ENCODE peak calls at places on chromosomes 3 and 15, in six cellular contexts. X is osteocyte, E is cardiac fibroblast, U is AG09309, J is HL-60, I is cardiac muscle cell. K is an unnamed sample.

GRCh38 chr3:196518999-196519737 is 4.0 kb upstream of the SMCO1 start:
- DNase-seq in X (no peak), E (peak), U (no peak), J (peak), I (peak), K (peak)

GRCh38 chr3:157447026-157447694 is 10.5 kb downstream of the PTX3 start:
- DNase-seq in X (no peak), E (peak), U (no peak), J (no peak), I (no peak), K (no peak)

GRCh38 chr15:31306426-31307269 is 20.0 kb upstream of the KLF13 start:
- DNase-seq in X (peak), E (peak), U (no peak), J (no peak), I (no peak), K (no peak)

GRCh38 chr3:39133093-39133490 is 20.3 kb downstream of the CSRNP1 start:
- DNase-seq in X (no peak), E (no peak), U (no peak), J (no peak), I (no peak), K (no peak)

GRCh38 chr3:135056733-135057310 is 261.8 kb downstream of the EPHB1 start:
- DNase-seq in X (peak), E (no peak), U (no peak), J (no peak), I (no peak), K (no peak)

GRCh38 chr3:21062724-21063436 is 688.1 kb downstream of the ZNF385D start:
- DNase-seq in X (no peak), E (no peak), U (peak), J (no peak), I (no peak), K (no peak)

GRCh38 chr3:185822221-185822956 is 2.5 kb downstream of the IGF2BP2 start:
- DNase-seq in X (no peak), E (peak), U (no peak), J (no peak), I (no peak), K (no peak)

GRCh38 chr15:99369250-99369649 is 118.0 kb downstream of the LRRC28 start:
- DNase-seq in X (no peak), E (no peak), U (no peak), J (no peak), I (no peak), K (no peak)

GRCh38 chr3:54427951-54428871 is 305.9 kb downstream of the CACNA2D3 start:
- DNase-seq in X (no peak), E (peak), U (peak), J (peak), I (peak), K (no peak)

GRCh38 chr15:86611392-86612040 is 531.8 kb downstream of the AGBL1 start:
- DNase-seq in X (no peak), E (no peak), U (no peak), J (no peak), I (no peak), K (no peak)

GRCh38 chr3:50625131-50625878 is 8.4 kb downstream of the MAPKAPK3 start:
- DNase-seq in X (no peak), E (no peak), U (no peak), J (no peak), I (no peak), K (no peak)

GRCh38 chr15:101583284-101583683 is 68.9 kb downstream of the TM2D3 start:
- DNase-seq in X (no peak), E (no peak), U (no peak), J (no peak), I (no peak), K (no peak)

GRCh38 chr3:195717416-195717815 is 3.4 kb upstream of the MUC20 start:
- DNase-seq in X (no peak), E (no peak), U (no peak), J (no peak), I (no peak), K (no peak)

GRCh38 chr15:28977377-28978010 is 91.7 kb downstream of the APBA2 start:
- DNase-seq in X (peak), E (peak), U (peak), J (no peak), I (no peak), K (no peak)

GRCh38 chr3:194838236-194838635 is 152.6 kb downstream of the FAM43A start:
- DNase-seq in X (no peak), E (no peak), U (no peak), J (no peak), I (no peak), K (no peak)

GRCh38 chr3:150063237-150063636 is 92.5 kb upstream of the PFN2 start:
- DNase-seq in X (no peak), E (no peak), U (no peak), J (no peak), I (no peak), K (no peak)

GRCh38 chr15:98428253-98428989 is 219.9 kb upstream of the IGF1R start:
- DNase-seq in X (peak), E (peak), U (peak), J (no peak), I (peak), K (peak)

GRCh38 chr3:127377801-127378442 is 90.1 kb upstream of the PRR20G start:
- DNase-seq in X (peak), E (no peak), U (no peak), J (no peak), I (no peak), K (no peak)

GRCh38 chr3:4734454-4734853 is 241.3 kb downstream of the ITPR1 start:
- DNase-seq in X (no peak), E (no peak), U (no peak), J (no peak), I (no peak), K (no peak)

GRCh38 chr15:77526582-77527163 is 106.0 kb downstream of the HMG20A start:
- DNase-seq in X (no peak), E (no peak), U (no peak), J (no peak), I (no peak), K (no peak)

GRCh38 chr15:97023131-97023844 is 692.8 kb downstream of the NR2F2 start:
- DNase-seq in X (no peak), E (peak), U (no peak), J (peak), I (peak), K (no peak)

GRCh38 chr3:188439080-188439479 is 285.1 kb downstream of the LPP start:
- DNase-seq in X (no peak), E (no peak), U (no peak), J (no peak), I (no peak), K (no peak)

GRCh38 chr3:38139191-38139590 is 730 bp downstream of the MYD88 start:
- DNase-seq in X (no peak), E (peak), U (no peak), J (no peak), I (no peak), K (no peak)

GRCh38 chr15:65561934-65562333 is 31.7 kb downstream of the HACD3 start:
- DNase-seq in X (no peak), E (no peak), U (no peak), J (no peak), I (no peak), K (no peak)

GRCh38 chr3:172279191-172279640 is 169.0 kb downstream of the GHSR start:
- DNase-seq in X (no peak), E (no peak), U (no peak), J (no peak), I (no peak), K (no peak)

GRCh38 chr3:64548200-64548889 is 139.5 kb downstream of the ADAMTS9 start:
- DNase-seq in X (no peak), E (no peak), U (no peak), J (no peak), I (no peak), K (no peak)

GRCh38 chr15:25783607-25784131 is 79.5 kb downstream of the ATP10A start:
- DNase-seq in X (no peak), E (peak), U (no peak), J (no peak), I (peak), K (peak)

GRCh38 chr3:161586836-161587235 is 90.2 kb downstream of the OTOL1 start:
- DNase-seq in X (no peak), E (no peak), U (no peak), J (no peak), I (no peak), K (no peak)
- TF ChIP-seq CTCF in X (no peak), E (no peak), U (no peak), J (no peak), I (no peak), K (no peak)

DNA sequence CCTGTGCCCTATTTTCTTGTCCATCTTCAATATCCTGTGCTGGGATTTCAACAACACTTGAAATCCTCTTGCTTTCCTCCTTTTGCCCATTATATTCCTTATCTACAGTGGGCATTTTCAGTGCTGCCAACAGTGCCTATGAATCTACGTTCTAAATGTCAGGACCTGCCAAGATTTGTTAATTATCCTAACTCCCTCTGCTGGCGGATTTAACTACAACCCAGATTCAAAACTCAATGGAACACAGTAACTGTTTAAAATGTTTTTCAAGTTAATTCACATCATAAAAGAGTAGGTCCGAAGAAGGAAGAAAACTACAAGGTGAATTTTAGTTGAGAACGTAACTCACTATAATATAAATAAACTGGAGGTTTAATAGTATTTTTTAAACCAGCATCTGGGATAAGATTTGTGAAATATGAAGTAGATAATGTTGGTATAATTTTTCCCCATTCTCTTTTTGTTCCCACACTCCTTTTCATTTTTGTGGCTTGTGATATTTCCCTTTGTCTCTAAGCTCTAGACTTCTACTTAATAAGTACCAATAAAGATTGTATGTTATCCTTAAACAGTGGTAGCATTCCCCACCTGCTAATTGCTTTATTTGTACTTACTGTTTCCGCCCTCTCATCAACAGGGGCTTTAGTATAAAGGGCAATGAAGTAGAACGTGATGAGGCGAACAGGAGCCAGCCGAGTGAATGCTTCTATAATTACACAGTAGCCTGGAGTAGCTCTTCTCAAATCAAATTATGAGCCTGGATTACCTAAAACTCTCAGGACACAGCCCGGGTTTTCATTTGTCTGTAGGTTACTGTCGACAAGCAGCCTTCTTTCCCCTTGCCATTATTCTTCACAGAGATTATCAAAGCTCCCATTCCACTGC is 302.5 kb upstream of the ATP11B start:
- DNase-seq in X (no peak), E (peak), U (no peak), J (no peak), I (peak), K (no peak)
- TF ChIP-seq CTCF in X (peak), E (no peak), U (no peak), J (no peak), I (peak), K (no peak)

GRCh38 chr15:41020311-41020710 is 67.0 kb downstream of the CHAC1 start:
- DNase-seq in X (no peak), E (no peak), U (no peak), J (no peak), I (no peak), K (no peak)

GRCh38 chr15:41017051-41017735 is 63.9 kb downstream of the CHAC1 start:
- DNase-seq in X (no peak), E (no peak), U (no peak), J (no peak), I (no peak), K (no peak)

GRCh38 chr15:41020829-41021228 is 67.6 kb downstream of the CHAC1 start:
- DNase-seq in X (no peak), E (no peak), U (no peak), J (no peak), I (no peak), K (no peak)

GRCh38 chr15:41019174-41019573 is 65.9 kb downstream of the CHAC1 start:
- DNase-seq in X (no peak), E (no peak), U (no peak), J (no peak), I (no peak), K (no peak)

GRCh38 chr15:41018534-41018933 is 65.3 kb downstream of the CHAC1 start:
- DNase-seq in X (no peak), E (peak), U (no peak), J (no peak), I (peak), K (no peak)
- TF ChIP-seq CTCF in X (peak), E (no peak), U (peak), J (no peak), I (peak), K (no peak)

GRCh38 chr15:63010386-63010785 is 32.2 kb upstream of the TPM1 start:
- DNase-seq in X (no peak), E (no peak), U (no peak), J (no peak), I (no peak), K (no peak)

GRCh38 chr15:63008333-63009049 is 34.1 kb upstream of the TPM1 start:
- DNase-seq in X (no peak), E (no peak), U (no peak), J (no peak), I (no peak), K (no peak)

GRCh38 chr15:63012444-63012843 is 30.1 kb upstream of the TPM1 start:
- DNase-seq in X (no peak), E (no peak), U (no peak), J (no peak), I (no peak), K (no peak)

GRCh38 chr15:63013052-63013808 is 29.3 kb upstream of the TPM1 start:
- DNase-seq in X (no peak), E (peak), U (no peak), J (no peak), I (no peak), K (no peak)

DNA sequence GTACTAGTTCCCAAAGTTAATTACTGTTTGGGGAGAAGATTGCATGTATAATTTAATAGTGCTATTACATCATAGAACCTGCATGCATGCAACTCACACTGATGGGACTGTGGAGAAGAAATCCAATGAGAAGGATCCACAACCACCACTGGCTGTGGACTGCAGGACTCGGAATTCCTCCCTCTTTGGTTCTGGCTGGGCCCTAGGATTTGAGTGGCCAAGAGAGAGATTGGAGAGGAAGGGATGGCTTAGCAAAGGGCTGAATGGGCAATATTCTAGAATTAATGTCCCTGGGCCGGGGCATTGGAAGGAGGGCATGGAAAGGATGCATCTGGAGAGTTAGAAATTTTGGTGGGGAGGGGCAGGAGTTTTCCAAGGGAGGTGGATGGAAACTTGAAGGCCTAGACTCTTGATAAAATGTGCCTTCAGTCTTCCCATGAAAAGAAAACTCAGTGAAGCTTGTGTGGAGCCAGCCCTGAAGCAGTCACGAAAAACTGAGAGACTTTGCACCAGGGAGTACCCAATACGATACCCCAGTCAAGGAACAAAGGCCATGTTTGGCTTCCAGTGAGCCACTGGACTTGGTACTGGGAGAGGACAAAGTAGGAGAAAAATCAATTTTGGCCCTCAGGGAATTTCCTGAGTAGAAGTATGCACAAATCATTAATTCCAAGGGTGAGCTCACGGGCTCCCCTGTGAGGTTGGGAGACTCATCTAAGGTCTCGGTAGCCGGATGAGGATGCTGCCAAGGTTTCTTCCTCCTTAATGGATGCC is 31.4 kb upstream of the TPM1 start:
- DNase-seq in X (no peak), E (no peak), U (no peak), J (no peak), I (no peak), K (no peak)
- TF ChIP-seq CTCF in X (no peak), E (no peak), U (no peak), J (no peak), I (no peak), K (no peak)

GRCh38 chr15:85588657-85589056 is 206.1 kb downstream of the KLHL25 start:
- DNase-seq in X (no peak), E (peak), U (no peak), J (no peak), I (peak), K (no peak)

GRCh38 chr15:85591622-85592021 is 203.1 kb downstream of the KLHL25 start:
- DNase-seq in X (no peak), E (no peak), U (no peak), J (no peak), I (no peak), K (no peak)

GRCh38 chr15:85589873-85590272 is 204.9 kb downstream of the KLHL25 start:
- DNase-seq in X (no peak), E (peak), U (no peak), J (no peak), I (no peak), K (no peak)

GRCh38 chr15:85593809-85594441 is 200.8 kb downstream of the KLHL25 start:
- DNase-seq in X (no peak), E (no peak), U (no peak), J (no peak), I (no peak), K (no peak)

GRCh38 chr15:85592148-85592547 is 202.6 kb downstream of the KLHL25 start:
- DNase-seq in X (no peak), E (peak), U (no peak), J (no peak), I (no peak), K (no peak)
- TF ChIP-seq CTCF in X (peak), E (peak), U (peak), J (no peak), I (peak), K (no peak)

DNA sequence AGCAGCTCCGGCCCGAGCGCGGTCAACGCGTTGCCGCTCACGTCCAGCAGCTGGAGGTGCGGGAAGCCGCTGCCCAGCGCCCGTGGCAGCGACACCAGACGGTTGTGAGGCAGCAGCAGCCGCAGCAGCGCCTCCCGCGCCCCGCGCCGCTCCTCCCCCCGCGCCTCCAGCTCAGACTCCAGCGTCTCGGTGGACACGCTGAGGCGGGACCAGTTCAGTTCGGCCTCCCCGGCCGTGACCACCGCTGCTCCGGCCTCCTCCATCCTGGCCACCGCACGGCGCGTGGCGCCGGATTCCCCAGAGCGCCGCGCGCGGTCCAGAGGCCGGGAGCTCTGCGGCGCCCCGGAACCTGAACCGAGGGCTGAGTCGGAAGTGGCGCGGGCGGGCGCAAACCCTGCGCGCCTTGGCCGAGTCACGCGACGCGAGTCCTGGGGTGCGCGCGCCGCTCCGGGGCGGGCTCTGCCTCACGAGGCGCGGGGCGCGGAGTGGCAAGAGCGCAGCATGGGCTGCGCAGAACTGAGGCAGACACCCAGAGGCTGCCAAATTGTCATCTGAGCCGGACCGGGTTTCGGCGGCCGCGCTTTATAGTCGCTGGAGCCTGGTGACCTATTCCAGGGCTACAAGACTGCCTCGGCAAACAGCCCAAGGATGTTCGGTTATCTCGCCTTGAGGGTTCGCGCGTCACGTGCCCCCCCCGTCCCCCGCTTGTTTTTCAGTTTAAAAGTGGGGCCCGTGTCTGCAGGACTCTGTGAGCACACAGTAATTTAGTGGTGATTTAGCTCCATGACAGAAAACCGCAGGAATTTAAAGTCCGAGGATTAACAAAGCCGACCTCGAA is at the start of gene LRRC58:
- DNase-seq in X (peak), E (peak), U (peak), J (peak), I (peak), K (peak)
- TF ChIP-seq CTCF in X (peak), E (peak), U (peak), J (no peak), I (peak), K (peak)

K was measured in CD8-positive, alpha-beta T cell.